ENCODE peak calls at places on chromosomes 7 and 10, in six cellular contexts. One of them, this sample, is unnamed.

GRCh38 chr10:120422459-120422858 is 34.6 kb upstream of the PLPP4 start:
- DNase-seq in neuronal stem cell: no peak
- DNase-seq in H1: no peak
- DNase-seq in mesenchymal stem cell: peak; percentile 90
- DNase-seq in IMR-90: peak; percentile 52
- DNase-seq in H9: no peak
- DNase-seq in this sample: peak; percentile 42

GRCh38 chr7:72003236-72003635 is 408.9 kb downstream of the CALN1 start:
- DNase-seq in H9: no peak
- DNase-seq in mesenchymal stem cell: no peak
- DNase-seq in H1: no peak
- DNase-seq in IMR-90: no peak
- DNase-seq in neuronal stem cell: no peak
- DNase-seq in this sample: no peak

GRCh38 chr10:11479307-11479706 is 132.1 kb downstream of the USP6NL start:
- DNase-seq in IMR-90: no peak
- DNase-seq in mesenchymal stem cell: no peak
- DNase-seq in neuronal stem cell: no peak
- DNase-seq in H9: no peak
- DNase-seq in H1: no peak
- DNase-seq in this sample: no peak

GRCh38 chr10:19843487-19843886 is 27.3 kb downstream of the PLXDC2 start:
- DNase-seq in mesenchymal stem cell: no peak
- DNase-seq in H1: no peak
- DNase-seq in neuronal stem cell: no peak
- DNase-seq in IMR-90: peak; percentile 44
- DNase-seq in H9: no peak
- DNase-seq in this sample: no peak

GRCh38 chr7:159207398-159207797 is 62.7 kb upstream of the VIPR2 start:
- DNase-seq in neuronal stem cell: no peak
- DNase-seq in IMR-90: no peak
- DNase-seq in H1: no peak
- DNase-seq in H9: no peak
- DNase-seq in mesenchymal stem cell: no peak
- DNase-seq in this sample: no peak

GRCh38 chr10:22491931-22492615 is 146.8 kb downstream of the SPAG6 start:
- DNase-seq in H1: no peak
- DNase-seq in H9: no peak
- DNase-seq in mesenchymal stem cell: no peak
- DNase-seq in neuronal stem cell: no peak
- DNase-seq in IMR-90: no peak
- DNase-seq in this sample: no peak

GRCh38 chr7:77269360-77270075 is 69.9 kb upstream of the FGL2 start:
- DNase-seq in mesenchymal stem cell: peak; percentile 65
- DNase-seq in H9: no peak
- DNase-seq in IMR-90: peak; percentile 11
- DNase-seq in neuronal stem cell: no peak
- DNase-seq in H1: no peak
- DNase-seq in this sample: no peak

GRCh38 chr10:103501186-103501585 is 7.7 kb downstream of the NEURL1 start:
- DNase-seq in neuronal stem cell: no peak
- DNase-seq in mesenchymal stem cell: no peak
- DNase-seq in H9: no peak
- DNase-seq in IMR-90: no peak
- DNase-seq in H1: no peak
- DNase-seq in this sample: no peak

GRCh38 chr7:46032936-46033335 is 111.9 kb upstream of the IGFBP3 start:
- DNase-seq in H1: no peak
- DNase-seq in IMR-90: peak; percentile 39
- DNase-seq in H9: no peak
- DNase-seq in mesenchymal stem cell: peak; percentile 26
- DNase-seq in neuronal stem cell: no peak
- DNase-seq in this sample: no peak

GRCh38 chr10:13660545-13660920 is 73.8 kb downstream of the PRPF18 start:
- DNase-seq in neuronal stem cell: no peak
- DNase-seq in H1: no peak
- DNase-seq in mesenchymal stem cell: no peak
- DNase-seq in H9: no peak
- DNase-seq in IMR-90: peak; percentile 41
- DNase-seq in this sample: no peak

GRCh38 chr7:101717986-101718746 is 89.1 kb upstream of the MYL10 start:
- DNase-seq in IMR-90: peak; percentile 86
- DNase-seq in mesenchymal stem cell: peak; percentile 93
- DNase-seq in neuronal stem cell: no peak
- DNase-seq in H1: no peak
- DNase-seq in H9: no peak
- DNase-seq in this sample: peak; percentile 84

GRCh38 chr10:31927597-31928530 is 767 bp downstream of the ARHGAP12 start:
- DNase-seq in H1: peak; percentile 71
- DNase-seq in H9: peak; percentile 75
- DNase-seq in IMR-90: peak; percentile 44
- DNase-seq in mesenchymal stem cell: peak; percentile 78
- DNase-seq in neuronal stem cell: peak; percentile 47
- DNase-seq in this sample: peak; percentile 90

GRCh38 chr10:101011517-101012423 is 12.2 kb downstream of the LZTS2 start:
- DNase-seq in H1: peak; percentile 65
- DNase-seq in H9: peak; percentile 67
- DNase-seq in mesenchymal stem cell: peak; percentile 60
- DNase-seq in IMR-90: peak; percentile 29
- DNase-seq in neuronal stem cell: no peak
- DNase-seq in this sample: peak; percentile 78

GRCh38 chr10:11344550-11344949 is 266.9 kb downstream of the USP6NL start:
- DNase-seq in mesenchymal stem cell: no peak
- DNase-seq in neuronal stem cell: no peak
- DNase-seq in H9: peak; percentile 54
- DNase-seq in IMR-90: no peak
- DNase-seq in H1: no peak
- DNase-seq in this sample: no peak

GRCh38 chr7:76129836-76130235 is 71.9 kb upstream of the SRRM3 start:
- DNase-seq in mesenchymal stem cell: no peak
- DNase-seq in neuronal stem cell: no peak
- DNase-seq in IMR-90: no peak
- DNase-seq in H1: no peak
- DNase-seq in H9: no peak
- DNase-seq in this sample: no peak

GRCh38 chr10:49598986-49599385 is 11.1 kb upstream of the SLC18A3 start:
- DNase-seq in mesenchymal stem cell: no peak
- DNase-seq in H9: no peak
- DNase-seq in neuronal stem cell: no peak
- DNase-seq in H1: no peak
- DNase-seq in IMR-90: peak; percentile 4
- DNase-seq in this sample: no peak

GRCh38 chr10:62733654-62734293 is 70.7 kb upstream of the ADO start:
- DNase-seq in H9: no peak
- DNase-seq in mesenchymal stem cell: peak; percentile 37
- DNase-seq in H1: no peak
- DNase-seq in IMR-90: no peak
- DNase-seq in neuronal stem cell: no peak
- DNase-seq in this sample: no peak

GRCh38 chr7:132255898-132256297 is 320.4 kb downstream of the PLXNA4 start:
- DNase-seq in H1: no peak
- DNase-seq in H9: no peak
- DNase-seq in neuronal stem cell: no peak
- DNase-seq in IMR-90: no peak
- DNase-seq in mesenchymal stem cell: no peak
- DNase-seq in this sample: no peak

GRCh38 chr7:75042831-75043703 is 30.5 kb downstream of the RCC1L start:
- DNase-seq in H9: no peak
- DNase-seq in H1: no peak
- DNase-seq in mesenchymal stem cell: no peak
- DNase-seq in neuronal stem cell: no peak
- DNase-seq in IMR-90: no peak
- DNase-seq in this sample: no peak

GRCh38 chr10:71522438-71523144 is 125.9 kb downstream of the CDH23 start:
- DNase-seq in neuronal stem cell: no peak
- DNase-seq in H1: no peak
- DNase-seq in H9: no peak
- DNase-seq in mesenchymal stem cell: no peak
- DNase-seq in IMR-90: no peak
- DNase-seq in this sample: peak; percentile 43

GRCh38 chr10:68781613-68782574 is 45.4 kb upstream of the STOX1 start:
- DNase-seq in neuronal stem cell: no peak
- DNase-seq in mesenchymal stem cell: peak; percentile 3
- DNase-seq in H1: peak; percentile 33
- DNase-seq in IMR-90: no peak
- DNase-seq in H9: no peak
- DNase-seq in this sample: peak; percentile 4

GRCh38 chr10:21079330-21079658 is 182.2 kb upstream of the NEBL start:
- DNase-seq in H9: no peak
- DNase-seq in neuronal stem cell: no peak
- DNase-seq in mesenchymal stem cell: no peak
- DNase-seq in H1: no peak
- DNase-seq in IMR-90: no peak
- DNase-seq in this sample: no peak

GRCh38 chr7:30522163-30522562 is 17.5 kb upstream of the GGCT start:
- DNase-seq in H1: no peak
- DNase-seq in IMR-90: no peak
- DNase-seq in neuronal stem cell: no peak
- DNase-seq in H9: no peak
- DNase-seq in mesenchymal stem cell: no peak
- DNase-seq in this sample: no peak

GRCh38 chr7:30523466-30523865 is 18.8 kb upstream of the GGCT start:
- DNase-seq in mesenchymal stem cell: no peak
- DNase-seq in H9: no peak
- DNase-seq in neuronal stem cell: no peak
- DNase-seq in IMR-90: no peak
- DNase-seq in H1: no peak
- DNase-seq in this sample: no peak

GRCh38 chr7:30524545-30524944 is 19.9 kb upstream of the GGCT start:
- DNase-seq in neuronal stem cell: no peak
- DNase-seq in IMR-90: no peak
- DNase-seq in mesenchymal stem cell: peak; percentile 12
- DNase-seq in H9: no peak
- DNase-seq in H1: no peak
- DNase-seq in this sample: no peak

GRCh38 chr7:30526163-30526562 is 21.5 kb upstream of the GGCT start:
- DNase-seq in IMR-90: no peak
- DNase-seq in H1: no peak
- DNase-seq in mesenchymal stem cell: no peak
- DNase-seq in neuronal stem cell: no peak
- DNase-seq in H9: peak; percentile 45
- DNase-seq in this sample: peak; percentile 36

GRCh38 chr7:30525409-30525808 is 20.8 kb upstream of the GGCT start:
- DNase-seq in H9: no peak
- DNase-seq in IMR-90: no peak
- DNase-seq in H1: no peak
- DNase-seq in mesenchymal stem cell: no peak
- DNase-seq in neuronal stem cell: no peak
- DNase-seq in this sample: no peak
- H4K8ac ChIP-seq in H9: no peak overlapping the region
- H4K8ac ChIP-seq in IMR-90: no peak overlapping the region
- H4K8ac ChIP-seq in H1: no peak overlapping the region
- H4K8ac ChIP-seq in mesenchymal stem cell: no peak overlapping the region
- H4K8ac ChIP-seq in neuronal stem cell: no peak overlapping the region
- H4K8ac ChIP-seq in this sample: no peak overlapping the region

GRCh38 chr10:57506414-57507094 is 761.1 kb downstream of the IPMK start:
- DNase-seq in H1: no peak
- DNase-seq in neuronal stem cell: no peak
- DNase-seq in IMR-90: no peak
- DNase-seq in mesenchymal stem cell: no peak
- DNase-seq in H9: no peak
- DNase-seq in this sample: no peak
- H2BK15ac ChIP-seq in H1: no peak overlapping the region
- H2BK15ac ChIP-seq in neuronal stem cell: no peak overlapping the region
- H2BK15ac ChIP-seq in IMR-90: no peak overlapping the region
- H2BK15ac ChIP-seq in mesenchymal stem cell: no peak overlapping the region
- H2BK15ac ChIP-seq in H9: no peak overlapping the region
- H2BK15ac ChIP-seq in this sample: no peak overlapping the region

GRCh38 chr7:130369110-130369711 is 11.1 kb upstream of the CPA1 start:
- DNase-seq in neuronal stem cell: no peak
- DNase-seq in H9: no peak
- DNase-seq in IMR-90: peak; percentile 75
- DNase-seq in mesenchymal stem cell: peak; percentile 92
- DNase-seq in H1: no peak
- DNase-seq in this sample: peak; percentile 75
- H3K4me1 ChIP-seq in neuronal stem cell: peaks cover 16% of the 10 kb centered on the region
- H3K4me1 ChIP-seq in H9: no peaks in the 10 kb centered on the region
- H3K4me1 ChIP-seq in IMR-90: peaks cover 60% of the 10 kb centered on the region
- H3K4me1 ChIP-seq in mesenchymal stem cell: peaks cover 58% of the 10 kb centered on the region
- H3K4me1 ChIP-seq in H1: peaks cover 4% of the 10 kb centered on the region
- H3K4me1 ChIP-seq in this sample: peaks cover 4% of the 10 kb centered on the region

GRCh38 chr7:156656598-156656997 is 16.0 kb downstream of the RNF32 start:
- DNase-seq in IMR-90: no peak
- DNase-seq in H1: no peak
- DNase-seq in neuronal stem cell: no peak
- DNase-seq in mesenchymal stem cell: no peak
- DNase-seq in H9: no peak
- DNase-seq in this sample: no peak
- H4K8ac ChIP-seq in IMR-90: no peak overlapping the region
- H4K8ac ChIP-seq in H1: no peak overlapping the region
- H4K8ac ChIP-seq in neuronal stem cell: no peak overlapping the region
- H4K8ac ChIP-seq in mesenchymal stem cell: no peak overlapping the region
- H4K8ac ChIP-seq in H9: no peak overlapping the region
- H4K8ac ChIP-seq in this sample: no peak overlapping the region

GRCh38 chr7:85488406-85488805 is 301.6 kb upstream of the SEMA3D start:
- DNase-seq in IMR-90: no peak
- DNase-seq in H1: no peak
- DNase-seq in neuronal stem cell: no peak
- DNase-seq in mesenchymal stem cell: no peak
- DNase-seq in H9: no peak
- DNase-seq in this sample: no peak

GRCh38 chr7:85480666-85481065 is 293.8 kb upstream of the SEMA3D start:
- DNase-seq in H9: no peak
- DNase-seq in IMR-90: no peak
- DNase-seq in neuronal stem cell: no peak
- DNase-seq in H1: no peak
- DNase-seq in mesenchymal stem cell: no peak
- DNase-seq in this sample: no peak

GRCh38 chr7:85479918-85480658 is 293.2 kb upstream of the SEMA3D start:
- DNase-seq in neuronal stem cell: no peak
- DNase-seq in H1: no peak
- DNase-seq in H9: no peak
- DNase-seq in mesenchymal stem cell: no peak
- DNase-seq in IMR-90: peak; percentile 23
- DNase-seq in this sample: no peak

GRCh38 chr7:85483205-85483604 is 296.3 kb upstream of the SEMA3D start:
- DNase-seq in mesenchymal stem cell: peak; percentile 46
- DNase-seq in IMR-90: peak; percentile 77
- DNase-seq in H1: no peak
- DNase-seq in H9: no peak
- DNase-seq in neuronal stem cell: no peak
- DNase-seq in this sample: no peak
- H2BK15ac ChIP-seq in mesenchymal stem cell: no peak overlapping the region
- H2BK15ac ChIP-seq in IMR-90: no peak overlapping the region
- H2BK15ac ChIP-seq in H1: no peak overlapping the region
- H2BK15ac ChIP-seq in H9: no peak overlapping the region
- H2BK15ac ChIP-seq in neuronal stem cell: no peak overlapping the region
- H2BK15ac ChIP-seq in this sample: no peak overlapping the region

GRCh38 chr10:35216303-35216905 is 89.8 kb downstream of the CREM start:
- DNase-seq in IMR-90: peak; percentile 21
- DNase-seq in mesenchymal stem cell: peak; percentile 28
- DNase-seq in H9: no peak
- DNase-seq in H1: no peak
- DNase-seq in neuronal stem cell: no peak
- DNase-seq in this sample: no peak
- H3K4me1 ChIP-seq in IMR-90: no peaks in the 10 kb centered on the region
- H3K4me1 ChIP-seq in mesenchymal stem cell: peaks cover 9% of the 10 kb centered on the region
- H3K4me1 ChIP-seq in H9: peaks cover 2% of the 10 kb centered on the region
- H3K4me1 ChIP-seq in H1: no peaks in the 10 kb centered on the region
- H3K4me1 ChIP-seq in neuronal stem cell: peaks cover 15% of the 10 kb centered on the region
- H3K4me1 ChIP-seq in this sample: peaks cover 7% of the 10 kb centered on the region

This sample was measured in mesendoderm.